ENCODE peak calls at places on chromosomes 5 and 9, in nine cellular contexts. G is HT1080; Z is ecto neural progenitor cell; D is NCI-H1694; R is lower leg skin; A is CD8-positive, alpha-beta T cell; O is HS-5; V is activated naive CD8-positive, alpha-beta T cell treated with anti-CD3 and anti-CD28 coated beads, Interleukin-2, amount 50 U/mL, for 16 hours; N is NCI-H1105 treated with DMSO at 0.1 percent for 48 hours. S is an unnamed sample.
A peak's percentile ranks its signal among the peaks of the same experiment; 100 is the strongest.

GRCh38 chr5:63959177-63959982 is 2.9 kb downstream of the HTR1A start:
- DNase-seq in D (peak; percentile 40), A (no peak), Z (peak; percentile 84), N (no peak), V (no peak), O (no peak), G (no peak), R (peak; percentile 70), S (no peak)

GRCh38 chr5:111167551-111167950 is 56.6 kb upstream of the CAMK4 start:
- DNase-seq in O (no peak), R (no peak), V (no peak), N (no peak), G (no peak), A (no peak), Z (no peak), D (no peak), S (no peak)

GRCh38 chr5:79236364-79236969 is 536 bp downstream of the JMY start:
- DNase-seq in N (peak; percentile 28), R (no peak), D (no peak), V (no peak), A (no peak), O (no peak), Z (no peak), G (peak; percentile 17), S (no peak)

GRCh38 chr5:140833993-140834392 is at the start of gene PCDHA7:
- DNase-seq in O (no peak), V (no peak), A (no peak), R (no peak), N (no peak), D (no peak), Z (no peak), G (no peak), S (no peak)

GRCh38 chr9:130707225-130707976 is 13.8 kb downstream of the EXOSC2 start:
- DNase-seq in O (no peak), V (peak; percentile 54), N (peak; percentile 59), G (peak; percentile 51), A (peak; percentile 79), R (peak; percentile 89), Z (peak; percentile 63), D (peak; percentile 47), S (peak; percentile 65)

GRCh38 chr5:110752953-110753352 is 14.1 kb downstream of the SLC25A46 start:
- DNase-seq in A (no peak), N (no peak), D (no peak), O (no peak), Z (no peak), G (no peak), R (no peak), V (no peak), S (no peak)

GRCh38 chr5:61342066-61342465 is 10.0 kb downstream of the ZSWIM6 start:
- DNase-seq in D (no peak), A (no peak), V (no peak), O (no peak), G (peak; percentile 76), R (no peak), Z (no peak), N (no peak), S (no peak)

GRCh38 chr5:96703384-96703910 is 41.3 kb downstream of the CAST start:
- DNase-seq in R (no peak), O (no peak), N (no peak), A (no peak), V (no peak), G (no peak), D (no peak), Z (no peak), S (no peak)

GRCh38 chr9:7266911-7267555 is 509.3 kb downstream of the KDM4C start:
- DNase-seq in Z (no peak), O (no peak), A (no peak), N (peak; percentile 84), D (no peak), V (no peak), R (no peak), G (no peak), S (no peak)

GRCh38 chr5:179994622-179995323 is 76.8 kb downstream of the RNF130 start:
- DNase-seq in G (no peak), A (no peak), V (no peak), Z (no peak), D (no peak), R (no peak), N (no peak), O (no peak), S (no peak)

GRCh38 chr9:96486351-96487029 is 36.5 kb downstream of the HABP4 start:
- DNase-seq in A (no peak), R (no peak), O (peak; percentile 34), V (no peak), G (peak; percentile 18), N (no peak), D (no peak), Z (no peak), S (no peak)

GRCh38 chr5:5156461-5157082 is 16.4 kb downstream of the ADAMTS16 start:
- DNase-seq in V (no peak), D (no peak), G (no peak), O (no peak), R (no peak), N (no peak), Z (no peak), A (no peak), S (no peak)

GRCh38 chr9:94916956-94917355 is 190.5 kb downstream of the AOPEP start:
- DNase-seq in V (no peak), N (no peak), G (no peak), Z (peak; percentile 49), D (no peak), O (no peak), R (peak; percentile 87), A (no peak), S (no peak)

GRCh38 chr5:180194410-180195345 is 14.3 kb downstream of the RASGEF1C start:
- DNase-seq in Z (peak; percentile 39), N (no peak), O (no peak), A (no peak), D (no peak), V (no peak), G (no peak), R (peak; percentile 70), S (no peak)

GRCh38 chr9:134325813-134326753 is at the start of gene RXRA:
- DNase-seq in R (peak; percentile 95), G (peak; percentile 34), Z (peak; percentile 89), N (peak; percentile 65), V (no peak), A (peak; percentile 79), O (no peak), D (no peak), S (peak; percentile 70)

GRCh38 chr5:8176101-8176693 is 307.2 kb downstream of the MTRR start:
- DNase-seq in O (no peak), A (no peak), R (no peak), V (no peak), N (no peak), Z (no peak), D (no peak), G (no peak), S (no peak)

GRCh38 chr5:149421372-149421685 is 42.2 kb upstream of the IL17B start:
- DNase-seq in G (no peak), R (no peak), A (no peak), V (no peak), Z (no peak), O (no peak), N (no peak), D (no peak), S (no peak)

GRCh38 chr5:9781275-9781674 is 151.1 kb upstream of the TAS2R1 start:
- DNase-seq in N (no peak), Z (no peak), G (no peak), A (no peak), V (no peak), D (no peak), R (no peak), O (no peak), S (no peak)

GRCh38 chr9:14415947-14416346 is 102.0 kb upstream of the NFIB start:
- DNase-seq in V (no peak), N (no peak), G (peak; percentile 82), D (no peak), A (no peak), Z (no peak), R (no peak), O (peak; percentile 73), S (no peak)

GRCh38 chr5:149611327-149611726 is 30.0 kb downstream of the ARHGEF37 start:
- DNase-seq in N (no peak), D (no peak), Z (no peak), O (no peak), V (no peak), G (peak; percentile 76), A (no peak), R (no peak), S (no peak)

GRCh38 chr5:149537374-149537959 is 13.8 kb downstream of the CSNK1A1 start:
- DNase-seq in A (no peak), G (no peak), Z (no peak), N (no peak), O (no peak), R (no peak), D (no peak), V (no peak), S (no peak)

GRCh38 chr9:137312852-137313325 is 10.8 kb upstream of the NRARP start:
- DNase-seq in O (no peak), N (no peak), G (no peak), A (no peak), D (no peak), R (no peak), Z (peak; percentile 48), V (no peak), S (no peak)

GRCh38 chr5:82597437-82597836 is 319.3 kb upstream of the RPS23 start:
- DNase-seq in N (no peak), D (no peak), G (no peak), A (no peak), Z (no peak), R (no peak), O (no peak), V (no peak), S (no peak)

GRCh38 chr9:133955821-133956411 is 36.2 kb downstream of the VAV2 start:
- DNase-seq in N (no peak), O (no peak), D (peak; percentile 2), Z (no peak), R (no peak), V (no peak), G (no peak), A (peak; percentile 60), S (no peak)

GRCh38 chr9:2725126-2725525 is 7.8 kb downstream of the KCNV2 start:
- DNase-seq in V (no peak), Z (no peak), N (no peak), O (no peak), D (no peak), G (no peak), A (no peak), R (no peak), S (no peak)

GRCh38 chr9:33255471-33255870 is 9.0 kb downstream of the BAG1 start:
- DNase-seq in V (no peak), G (no peak), A (no peak), D (no peak), Z (no peak), N (no peak), R (no peak), O (no peak), S (no peak)

GRCh38 chr9:111582888-111583287 is 16.6 kb downstream of the PTGR1 start:
- DNase-seq in D (no peak), V (no peak), Z (no peak), O (peak; percentile 36), A (no peak), R (no peak), G (peak; percentile 53), N (no peak), S (no peak)

GRCh38 chr5:90479611-90480385 is 5.1 kb downstream of the POLR3G start:
- DNase-seq in N (no peak), G (peak; percentile 21), O (peak; percentile 56), A (no peak), V (no peak), Z (no peak), R (no peak), D (no peak), S (no peak)

GRCh38 chr9:125749951-125750655 is 2.9 kb downstream of the PBX3 start:
- DNase-seq in A (no peak), V (no peak), O (no peak), G (no peak), D (no peak), N (no peak), Z (no peak), R (no peak), S (no peak)

GRCh38 chr5:96112123-96112670 is 150.5 kb upstream of the ELL2 start:
- DNase-seq in Z (no peak), O (no peak), D (no peak), V (no peak), R (no peak), N (no peak), A (no peak), G (no peak), S (no peak)

GRCh38 chr5:142320851-142321560 is 3.8 kb downstream of the SPRY4 start:
- DNase-seq in R (no peak), Z (no peak), D (no peak), A (no peak), O (no peak), N (no peak), V (no peak), G (no peak), S (no peak)